ENCODE peak calls at places on chromosomes 4 and X, in seven cellular contexts. O is neuronal stem cell, R is mesendoderm, S is H9, G is mesenchymal stem cell, P is trophoblast cell, I is H1. T is an unnamed sample.

GRCh38 chr4:8504279-8505007 is 63.9 kb downstream of the TRMT44 start:
- DNase-seq in O (no peak), R (no peak), S (no peak), G (no peak), P (no peak), I (no peak), T (no peak)

GRCh38 chr4:2741626-2742025 is 14.5 kb downstream of the TNIP2 start:
- DNase-seq in O (no peak), R (no peak), S (no peak), G (no peak), P (peak), I (no peak), T (peak)

GRCh38 chr4:130178106-130178505 is 1082.2 kb downstream of the C4orf33 start:
- DNase-seq in O (no peak), R (no peak), S (no peak), G (no peak), P (no peak), I (no peak), T (no peak)

GRCh38 chr4:107736037-107736436 is 16.0 kb upstream of the PAPSS1 start:
- DNase-seq in O (no peak), R (no peak), S (no peak), G (no peak), P (no peak), I (no peak), T (no peak)

GRCh38 chr4:185139736-185140135 is 3.3 kb upstream of the SLC25A4 start:
- DNase-seq in O (no peak), R (no peak), S (no peak), G (no peak), P (no peak), I (no peak), T (no peak)

GRCh38 chrX:65034641-65035450 is 58.6 kb upstream of the ZC4H2 start:
- DNase-seq in O (peak), R (peak), S (peak), G (peak), P (peak), I (peak), T (peak)

GRCh38 chrX:112803060-112803459 is 37.6 kb downstream of the AMOT start:
- DNase-seq in O (no peak), R (no peak), S (no peak), G (no peak), P (peak), I (no peak), T (no peak)

GRCh38 chr4:1396806-1397455 is 9.3 kb downstream of the NKX1-1 start:
- DNase-seq in O (no peak), R (no peak), S (no peak), G (no peak), P (no peak), I (no peak), T (no peak)

GRCh38 chr4:47373174-47373573 is 90.3 kb downstream of the COMMD8 start:
- DNase-seq in O (no peak), R (no peak), S (no peak), G (no peak), P (no peak), I (no peak), T (no peak)

GRCh38 chr4:51851090-51851936 is 8.4 kb downstream of the DCUN1D4 start:
- DNase-seq in O (no peak), R (peak), S (no peak), G (no peak), P (no peak), I (no peak), T (no peak)

GRCh38 chr4:113962719-113963274 is 16.6 kb downstream of the ARSJ start:
- DNase-seq in O (no peak), R (no peak), S (no peak), G (no peak), P (no peak), I (no peak), T (no peak)

GRCh38 chr4:83362492-83363329 is 28.1 kb upstream of the HPSE start:
- DNase-seq in O (no peak), R (peak), S (no peak), G (peak), P (peak), I (no peak), T (peak)

GRCh38 chr4:1171306-1172227 is 816 bp downstream of the SPON2 start:
- DNase-seq in O (no peak), R (peak), S (peak), G (no peak), P (no peak), I (peak), T (no peak)

GRCh38 chrX:96715412-96715940 is 30.8 kb downstream of the DIAPH2 start:
- DNase-seq in O (no peak), R (no peak), S (no peak), G (no peak), P (no peak), I (no peak), T (peak)

GRCh38 chr4:17817027-17817426 is 6.2 kb downstream of the NCAPG start:
- DNase-seq in O (no peak), R (peak), S (no peak), G (peak), P (peak), I (no peak), T (peak)

GRCh38 chr4:182577411-182577810 is 334.2 kb downstream of the TENM3 start:
- DNase-seq in O (no peak), R (no peak), S (no peak), G (no peak), P (peak), I (no peak), T (peak)

GRCh38 chrX:30577362-30577961 is at the start of gene TASL:
- DNase-seq in O (no peak), R (no peak), S (no peak), G (no peak), P (no peak), I (no peak), T (no peak)
- H2BK120ac ChIP-seq in O (no peak), R (no peak), S (no peak), G (no peak), P (no peak), I (no peak), T (no peak)

GRCh38 chr4:156476359-156476758 is 495.2 kb downstream of the PDGFC start:
- DNase-seq in O (no peak), R (peak), S (no peak), G (peak), P (peak), I (no peak), T (peak)

GRCh38 chr4:156475322-156475721 is 496.3 kb downstream of the PDGFC start:
- DNase-seq in O (no peak), R (peak), S (no peak), G (peak), P (peak), I (no peak), T (peak)

GRCh38 chr4:156472624-156473023 is 499.0 kb downstream of the PDGFC start:
- DNase-seq in O (no peak), R (no peak), S (no peak), G (no peak), P (no peak), I (no peak), T (no peak)

DNA sequence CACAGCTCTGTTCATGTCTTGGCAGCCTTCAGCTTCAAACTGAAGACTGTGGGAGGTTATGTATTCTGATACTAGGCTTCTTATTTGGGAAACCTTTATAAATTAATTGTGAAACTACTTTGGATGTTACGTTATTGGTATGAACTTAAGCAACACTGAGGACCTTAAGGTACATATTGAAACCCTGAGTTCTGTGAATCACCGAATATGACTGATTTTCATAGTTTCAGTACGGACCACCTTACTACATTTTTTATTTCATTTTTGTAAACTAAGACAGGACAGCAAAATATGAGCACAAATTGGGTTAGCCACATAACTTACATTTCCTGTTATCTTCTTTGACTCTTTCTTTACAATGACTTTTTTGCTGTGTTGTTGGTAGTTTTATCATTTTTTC is 498.4 kb downstream of the PDGFC start:
- DNase-seq in O (no peak), R (no peak), S (no peak), G (no peak), P (no peak), I (no peak), T (no peak)
- H2BK120ac ChIP-seq in O (no peak), R (no peak), S (no peak), G (no peak), P (no peak), I (no peak), T (no peak)

GRCh38 chrX:115940888-115941332 is 229.6 kb upstream of the AGTR2 start:
- DNase-seq in O (peak), R (peak), S (peak), G (peak), P (peak), I (peak), T (peak)
- H2BK120ac ChIP-seq in O (no peak), R (no peak), S (no peak), G (no peak), P (no peak), I (no peak), T (no peak)

GRCh38 chrX:136870064-136870463 is 10.5 kb downstream of the RBMX start:
- DNase-seq in O (no peak), R (no peak), S (no peak), G (no peak), P (no peak), I (no peak), T (no peak)

GRCh38 chrX:136867518-136867917 is 13.0 kb downstream of the RBMX start:
- DNase-seq in O (no peak), R (no peak), S (no peak), G (peak), P (no peak), I (no peak), T (peak)

GRCh38 chrX:136867096-136867491 is 13.4 kb downstream of the RBMX start:
- DNase-seq in O (no peak), R (no peak), S (no peak), G (no peak), P (no peak), I (no peak), T (peak)

GRCh38 chrX:136868283-136869055 is 12.1 kb downstream of the RBMX start:
- DNase-seq in O (no peak), R (no peak), S (no peak), G (no peak), P (no peak), I (no peak), T (no peak)

DNA sequence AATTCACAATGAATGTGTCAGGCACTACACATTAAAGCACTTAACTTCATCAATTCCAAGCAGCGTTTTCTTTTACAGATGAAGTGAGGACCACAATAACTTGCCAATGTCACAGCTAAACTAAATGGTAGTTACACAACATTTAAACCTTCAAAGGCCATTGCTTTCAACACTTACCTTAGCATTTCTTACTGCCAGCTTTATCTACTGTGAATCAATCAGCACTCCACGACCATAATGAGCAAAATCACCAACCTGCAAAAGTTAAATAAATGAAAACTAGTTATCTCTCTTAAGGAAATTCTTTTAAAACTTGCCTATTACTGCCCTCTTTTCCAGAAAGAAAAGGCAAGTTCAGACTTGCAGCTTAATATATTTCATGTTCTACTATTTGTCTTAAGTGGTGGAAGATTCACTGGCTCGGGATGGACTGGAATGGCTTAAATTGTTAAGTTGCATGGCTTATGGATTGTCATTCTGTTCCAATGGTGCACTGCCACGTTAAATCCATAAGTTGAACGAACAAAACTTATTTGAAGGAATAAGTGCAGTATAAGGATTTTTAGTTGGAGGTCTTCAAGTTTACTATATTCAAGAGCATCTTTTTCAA is 8.3 kb downstream of the RBMX start:
- DNase-seq in O (no peak), R (no peak), S (no peak), G (no peak), P (no peak), I (no peak), T (no peak)
- H2BK120ac ChIP-seq in O (no peak), R (no peak), S (no peak), G (no peak), P (no peak), I (no peak), T (no peak)

DNA sequence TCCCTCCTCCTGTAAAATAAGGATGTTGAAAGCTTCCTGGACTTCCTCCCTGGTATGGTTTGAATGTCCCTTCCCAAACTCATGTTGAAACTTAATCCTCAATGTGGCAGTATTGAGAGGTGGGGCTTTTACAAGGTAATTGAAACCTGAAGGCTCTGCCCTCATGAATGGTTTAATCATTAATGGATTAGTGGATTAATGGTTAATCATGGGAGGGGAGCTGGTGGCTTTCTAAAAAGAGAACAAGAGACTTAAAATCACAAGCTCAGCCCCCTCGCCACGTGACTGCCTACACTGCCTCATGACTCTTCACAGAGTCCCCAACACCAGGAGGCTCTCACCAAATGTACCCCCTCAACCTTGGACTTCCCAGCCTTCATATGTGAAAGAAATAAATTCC is 124.6 kb upstream of the ANXA3 start:
- DNase-seq in O (no peak), R (no peak), S (no peak), G (no peak), P (no peak), I (no peak), T (no peak)
- H2BK120ac ChIP-seq in O (no peak), R (no peak), S (no peak), G (no peak), P (no peak), I (no peak), T (no peak)

GRCh38 chrX:33178690-33179089 is 32.7 kb downstream of the DMD start:
- DNase-seq in O (no peak), R (no peak), S (no peak), G (no peak), P (no peak), I (no peak), T (no peak)
- H2BK120ac ChIP-seq in O (no peak), R (no peak), S (no peak), G (no peak), P (no peak), I (no peak), T (no peak)

T was measured in IMR-90.